ENCODE peak calls at places on chromosomes 13 and 19, in seven cellular contexts. X is HCT116, F is heart left ventricle, D is right lobe of liver, H is A549, T is gastrocnemius medialis, R is IMR-90. V is an unnamed sample.

GRCh38 chr13:30091691-30092090 is 215.7 kb downstream of the KATNAL1 start:
- ATAC-seq in R (no peak), X (no peak), H (no peak), T (no peak), F (no peak), D (peak; percentile 23), V (no peak)

GRCh38 chr19:30162718-30163117 is 209.5 kb upstream of the ZNF536 start:
- ATAC-seq in X (no peak), D (no peak), R (no peak), F (no peak), T (no peak), H (no peak), V (no peak)

GRCh38 chr13:74080762-74081161 is 53.4 kb downstream of the KLF12 start:
- ATAC-seq in R (no peak), X (no peak), H (no peak), T (no peak), F (no peak), D (no peak), V (no peak)

GRCh38 chr13:33153421-33154381 is 131.9 kb downstream of the STARD13 start:
- ATAC-seq in D (peak; percentile 58), X (no peak), F (peak; percentile 88), T (peak; percentile 49), R (no peak), H (no peak), V (peak; percentile 54)

GRCh38 chr19:907183-907853 is 5.7 kb downstream of the R3HDM4 start:
- ATAC-seq in R (no peak), D (no peak), T (no peak), H (no peak), F (peak; percentile 31), X (no peak), V (no peak)

GRCh38 chr13:112931028-112931934 is 37.7 kb upstream of the MCF2L start:
- ATAC-seq in X (peak; percentile 97), F (peak; percentile 47), T (no peak), H (peak; percentile 94), D (peak; percentile 7), R (peak; percentile 93), V (peak; percentile 41)

GRCh38 chr13:99215466-99215865 is 14.8 kb downstream of the UBAC2 start:
- ATAC-seq in T (no peak), D (peak; percentile 21), H (no peak), R (no peak), X (no peak), F (no peak), V (no peak)

GRCh38 chr13:97743946-97744345 is 209.5 kb upstream of the IPO5 start:
- ATAC-seq in H (no peak), R (no peak), T (peak; percentile 45), D (no peak), F (no peak), X (no peak), V (no peak)

GRCh38 chr19:43439183-43440063 is 24.7 kb downstream of the TEX101 start:
- ATAC-seq in T (no peak), H (peak; percentile 77), D (no peak), F (peak; percentile 76), X (no peak), R (no peak), V (peak; percentile 62)

GRCh38 chr13:20492641-20493040 is 33.0 kb downstream of the CRYL1 start:
- ATAC-seq in D (no peak), R (peak; percentile 22), H (peak; percentile 62), X (peak; percentile 43), F (no peak), T (no peak), V (no peak)

GRCh38 chr13:25988655-25989054 is 63.2 kb downstream of the SHISA2 start:
- ATAC-seq in F (no peak), T (no peak), X (no peak), H (no peak), R (no peak), D (no peak), V (no peak)

GRCh38 chr19:47745010-47745901 is at the start of gene NOP53:
- ATAC-seq in H (peak; percentile 75), R (peak; percentile 46), F (peak; percentile 72), X (peak; percentile 71), T (peak; percentile 94), D (peak; percentile 66), V (peak; percentile 66)

GRCh38 chr13:41601718-41602445 is 144.5 kb downstream of the RGCC start:
- ATAC-seq in D (no peak), H (no peak), T (no peak), F (no peak), X (no peak), R (no peak), V (no peak)

GRCh38 chr19:19871932-19872331 is 6.2 kb downstream of the ZNF253 start:
- ATAC-seq in D (no peak), T (no peak), H (no peak), X (no peak), R (no peak), F (no peak), V (no peak)

GRCh38 chr13:112374271-112374670 is 1.9 kb upstream of the SPACA7 start:
- ATAC-seq in X (no peak), T (no peak), F (no peak), H (no peak), D (no peak), R (no peak), V (no peak)

GRCh38 chr13:74090869-74091605 is 43.2 kb downstream of the KLF12 start:
- ATAC-seq in R (no peak), F (no peak), D (no peak), H (no peak), X (no peak), T (no peak), V (no peak)

GRCh38 chr13:28475916-28476725 is 18.8 kb downstream of the FLT1 start:
- ATAC-seq in X (peak; percentile 61), H (no peak), D (peak; percentile 16), R (peak; percentile 63), T (no peak), F (peak; percentile 69), V (peak; percentile 41)

GRCh38 chr13:44013666-44014291 is 134.1 kb downstream of the LACC1 start:
- ATAC-seq in R (peak; percentile 68), F (peak; percentile 79), X (no peak), H (no peak), T (peak; percentile 92), D (no peak), V (no peak)

GRCh38 chr19:29040291-29040690 is 172.7 kb downstream of the UQCRFS1 start:
- ATAC-seq in R (no peak), H (no peak), D (no peak), T (no peak), X (no peak), F (no peak), V (no peak)

GRCh38 chr19:17337675-17338439 is 504 bp downstream of the GTPBP3 start:
- ATAC-seq in F (no peak), X (peak; percentile 4), H (peak; percentile 9), D (no peak), R (no peak), T (no peak), V (no peak)
- TF ChIP-seq POLR2A in F (no peak), X (no peak), H (no peak), D (no peak), R (no peak), T (no peak), V (no peak)

DNA sequence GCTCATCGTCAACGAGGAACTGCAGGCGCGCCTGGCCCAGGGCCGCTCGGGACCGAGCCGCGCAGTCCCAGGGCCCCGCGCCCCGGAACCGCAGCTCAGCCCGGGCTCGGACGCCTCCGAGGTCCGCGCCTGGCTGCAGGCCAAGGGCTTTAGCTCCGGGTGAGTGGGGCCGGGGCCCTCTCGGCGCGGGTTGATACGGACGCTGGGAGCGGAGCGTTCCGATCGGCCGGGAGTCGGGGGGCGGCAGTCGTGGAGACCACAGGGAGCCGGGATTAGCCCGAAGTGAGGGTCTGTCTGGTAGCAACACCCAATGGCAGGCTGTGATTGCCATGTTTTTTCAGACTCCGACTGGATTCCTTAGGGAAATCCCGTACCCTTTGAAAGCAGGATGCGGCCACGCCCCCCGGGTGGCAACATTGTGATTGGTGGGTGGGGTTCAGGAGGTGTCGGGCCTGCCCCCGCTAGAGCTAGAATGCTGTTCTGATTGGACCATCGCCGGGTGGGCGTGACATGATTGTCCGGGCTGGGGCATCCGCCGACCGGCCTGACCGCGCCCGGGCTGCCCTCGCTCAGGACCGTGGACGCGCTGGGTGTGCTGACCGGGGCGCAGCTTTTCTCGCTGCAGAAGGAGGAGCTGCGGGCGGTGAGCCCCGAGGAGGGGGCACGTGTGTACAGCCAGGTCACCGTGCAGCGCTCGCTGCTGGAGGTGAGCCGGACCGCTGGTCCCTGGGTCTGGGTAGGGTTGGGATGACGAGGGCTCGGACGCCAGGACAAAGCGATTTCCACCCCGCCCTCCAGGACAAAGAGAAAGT is 11.3 kb downstream of the EPS8L1 start:
- ATAC-seq in T (peak; percentile 70), X (no peak), H (no peak), F (peak; percentile 82), D (peak; percentile 87), R (peak; percentile 93), V (peak; percentile 93)
- TF ChIP-seq POLR2A in T (peak; percentile 7), X (no peak), H (no peak), F (peak; percentile 24), D (peak; percentile 15), R (no peak), V (no peak)

DNA sequence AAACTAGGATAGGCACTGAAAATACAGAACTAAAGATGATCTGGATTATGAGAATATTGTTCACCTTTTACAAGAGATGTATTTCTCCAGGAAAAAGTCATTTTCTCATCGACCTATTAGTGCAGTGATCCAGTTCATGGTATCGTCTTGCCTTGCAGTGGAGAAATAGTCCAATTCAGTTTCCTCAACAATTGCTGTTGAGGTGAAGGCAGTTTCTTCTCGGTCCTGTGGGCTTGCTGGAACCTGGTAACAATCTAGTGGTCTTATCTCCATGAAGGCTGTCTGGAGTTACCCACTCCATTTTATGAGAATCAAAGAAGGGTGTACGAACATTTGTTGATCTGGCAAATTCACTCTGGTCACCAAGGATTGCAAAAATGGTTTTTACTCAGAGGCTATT is 266.8 kb downstream of the LHFPL6 start:
- ATAC-seq in H (no peak), R (no peak), T (no peak), F (no peak), X (no peak), D (no peak), V (no peak)
- TF ChIP-seq POLR2A in H (no peak), R (no peak), T (no peak), F (no peak), X (no peak), D (no peak), V (no peak)

GRCh38 chr13:31909889-31910551 is 121.6 kb upstream of the FRY start:
- ATAC-seq in T (no peak), X (peak; percentile 75), R (peak; percentile 66), H (no peak), D (peak; percentile 89), F (peak; percentile 27), V (no peak)

GRCh38 chr13:31908696-31909386 is 122.7 kb upstream of the FRY start:
- ATAC-seq in F (peak; percentile 7), R (no peak), T (peak; percentile 39), X (no peak), D (peak; percentile 47), H (no peak), V (no peak)

GRCh38 chr13:31913459-31913858 is 118.1 kb upstream of the FRY start:
- ATAC-seq in X (no peak), H (no peak), T (no peak), F (peak; percentile 35), R (peak; percentile 65), D (peak; percentile 42), V (no peak)

GRCh38 chr13:31912641-31913401 is 118.8 kb upstream of the FRY start:
- ATAC-seq in X (no peak), R (peak; percentile 10), D (peak; percentile 54), H (no peak), F (no peak), T (no peak), V (no peak)

DNA sequence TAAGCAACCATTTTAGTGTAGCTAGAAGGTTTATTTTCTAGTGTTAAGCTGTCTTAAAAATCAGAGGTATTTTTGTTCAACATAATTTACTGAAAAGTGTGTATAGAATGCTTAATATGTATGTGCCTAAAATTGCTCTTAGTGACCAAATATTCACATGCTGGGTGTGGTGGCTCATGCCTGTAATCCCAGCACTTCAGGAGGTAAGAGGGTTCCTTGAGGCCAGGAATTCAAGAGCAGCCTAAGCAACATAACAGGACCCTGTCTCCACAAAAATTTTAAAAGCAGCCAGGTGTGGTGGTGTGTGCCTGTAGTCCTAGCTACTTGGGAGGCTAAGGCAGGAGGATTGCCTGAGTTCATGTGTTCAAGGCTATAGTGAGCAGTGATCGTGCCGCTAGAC is 120.9 kb upstream of the FRY start:
- ATAC-seq in D (no peak), T (no peak), X (no peak), F (no peak), R (no peak), H (no peak), V (no peak)
- TF ChIP-seq POLR2A in D (no peak), T (no peak), X (no peak), F (no peak), R (no peak), H (no peak), V (no peak)

V was measured in gastroesophageal sphincter.